ENCODE peak calls at places on chromosome 10, in six cellular contexts. J is G401; B is non-pigmented ciliary epithelial cell; A is heart right ventricle; K is myocyte; H is activated CD4-positive, CD25-positive, alpha-beta regulatory T cell. X is an unnamed sample.

GRCh38 chr10:123669901-123670300 is 3.7 kb downstream of the GPR26 start:
- DNase-seq in J (no peak), B (no peak), H (no peak), A (no peak), K (no peak), X (no peak)

GRCh38 chr10:72557362-72557761 is 68.5 kb downstream of the MICU1 start:
- DNase-seq in A (no peak), J (no peak), H (no peak), B (peak), K (no peak), X (no peak)

GRCh38 chr10:68238371-68238770 is 6.5 kb upstream of the ATOH7 start:
- DNase-seq in B (no peak), A (no peak), J (no peak), H (no peak), K (no peak), X (no peak)

GRCh38 chr10:110413049-110413783 is 84.5 kb upstream of the DUSP5 start:
- DNase-seq in K (peak), A (no peak), B (no peak), J (peak), H (no peak), X (no peak)

GRCh38 chr10:6469661-6470060 is 110.4 kb downstream of the PRKCQ start:
- DNase-seq in H (no peak), A (no peak), K (no peak), B (no peak), J (no peak), X (no peak)

GRCh38 chr10:88107296-88107695 is 243.9 kb downstream of the PTEN start:
- DNase-seq in B (no peak), A (no peak), H (no peak), K (no peak), J (no peak), X (no peak)

GRCh38 chr10:69439350-69439739 is 11.9 kb upstream of the TSPAN15 start:
- DNase-seq in A (no peak), K (peak), H (no peak), B (no peak), J (peak), X (peak)

GRCh38 chr10:86177483-86178155 is 189.0 kb downstream of the GRID1 start:
- DNase-seq in B (no peak), H (no peak), A (no peak), J (no peak), K (no peak), X (no peak)

GRCh38 chr10:29841724-29842649 is 207.2 kb upstream of the SVIL start:
- DNase-seq in J (no peak), H (no peak), B (no peak), K (peak), A (peak), X (no peak)

GRCh38 chr10:126290232-126290631 is 98.0 kb downstream of the ADAM12 start:
- DNase-seq in K (no peak), A (no peak), H (no peak), J (no peak), B (no peak), X (no peak)